ENCODE peak calls at places on chromosomes 6 and 20, in nine cellular contexts. V is cardiac muscle cell, R is AG04450, L is neuronal stem cell, K is brain microvascular endothelial cell, G is adrenal gland, P is sigmoid colon, X is pancreas, S is fibroblast of pulmonary artery. Y is an unnamed sample.
A peak's percentile ranks its signal among the peaks of the same experiment; 100 is the strongest.

GRCh38 chr6:168086616-168087015 is 7.6 kb upstream of the FRMD1 start:
- DNase-seq in L (no peak), S (no peak), R (no peak), P (no peak), K (no peak), G (no peak), V (no peak), X (no peak), Y (no peak)

GRCh38 chr6:116557863-116558262 is 4.3 kb downstream of the CALHM4 start:
- DNase-seq in R (peak; percentile 88), K (peak; percentile 96), S (peak; percentile 98), L (no peak), G (peak; percentile 84), P (no peak), X (no peak), V (peak; percentile 62), Y (peak; percentile 93)

GRCh38 chr6:41648070-41648585 is 9.9 kb downstream of the MDFI start:
- DNase-seq in P (no peak), X (no peak), S (no peak), R (no peak), L (no peak), G (no peak), V (no peak), K (no peak), Y (no peak)

GRCh38 chr6:81689580-81689979 is 62.9 kb downstream of the TENT5A start:
- DNase-seq in R (no peak), G (no peak), L (no peak), V (no peak), S (no peak), P (no peak), K (no peak), X (no peak), Y (no peak)

GRCh38 chr6:117613920-117614535 is 11.7 kb upstream of the GOPC start:
- DNase-seq in R (no peak), P (no peak), K (no peak), V (no peak), S (no peak), X (no peak), G (no peak), L (no peak), Y (no peak)

GRCh38 chr20:53797085-53797484 is 203.4 kb upstream of the ZNF217 start:
- DNase-seq in X (no peak), P (no peak), V (no peak), G (no peak), L (no peak), S (no peak), K (no peak), R (no peak), Y (no peak)

GRCh38 chr20:21387528-21387927 is 9.8 kb downstream of the NKX2-4 start:
- DNase-seq in G (no peak), X (no peak), V (no peak), K (no peak), R (no peak), L (no peak), P (no peak), S (no peak), Y (no peak)

GRCh38 chr6:110529355-110529754 is 52.9 kb upstream of the SLC22A16 start:
- DNase-seq in G (no peak), R (no peak), L (no peak), K (peak; percentile 74), X (no peak), P (no peak), V (no peak), S (peak; percentile 67), Y (peak; percentile 72)

GRCh38 chr20:56995635-56996075 is 270.8 kb downstream of the BMP7 start:
- DNase-seq in R (no peak), V (peak; percentile 50), G (no peak), L (peak; percentile 41), P (no peak), K (no peak), S (peak; percentile 3), X (no peak), Y (no peak)

GRCh38 chr6:116087437-116088027 is 13.1 kb upstream of the NT5DC1 start:
- DNase-seq in K (peak; percentile 28), G (no peak), P (no peak), R (no peak), V (no peak), X (no peak), S (peak; percentile 29), L (no peak), Y (no peak)

GRCh38 chr6:146741609-146742008 is 142.8 kb downstream of the ADGB start:
- DNase-seq in V (no peak), P (no peak), X (no peak), K (peak; percentile 5), S (peak; percentile 11), G (no peak), L (no peak), R (no peak), Y (peak; percentile 15)

GRCh38 chr6:147366290-147366689 is 142.2 kb upstream of the SAMD5 start:
- DNase-seq in V (no peak), S (no peak), K (no peak), X (no peak), L (no peak), R (no peak), P (no peak), G (no peak), Y (no peak)

GRCh38 chr20:51447097-51447764 is 95.3 kb downstream of the NFATC2 start:
- DNase-seq in P (peak; percentile 92), X (no peak), R (peak; percentile 91), L (peak; percentile 35), K (peak; percentile 95), V (no peak), G (peak; percentile 70), S (peak; percentile 96), Y (peak; percentile 90)

GRCh38 chr6:43389713-43390265 is 20.3 kb upstream of the ZNF318 start:
- DNase-seq in S (no peak), L (no peak), R (no peak), X (no peak), K (no peak), G (no peak), V (no peak), P (no peak), Y (no peak)

GRCh38 chr6:43669050-43669921 is 18.3 kb downstream of the MRPS18A start:
- DNase-seq in R (no peak), K (no peak), L (no peak), S (peak; percentile 65), X (no peak), P (peak; percentile 86), G (peak; percentile 37), V (peak; percentile 11), Y (peak; percentile 42)

GRCh38 chr6:5507056-5507722 is 245.9 kb downstream of the FARS2 start:
- DNase-seq in R (no peak), G (no peak), L (no peak), S (no peak), X (no peak), V (no peak), K (no peak), P (no peak), Y (no peak)

GRCh38 chr20:48716086-48716485 is 111.7 kb downstream of the PREX1 start:
- DNase-seq in P (no peak), R (no peak), L (no peak), G (no peak), S (no peak), V (no peak), X (peak; percentile 48), K (no peak), Y (no peak)

GRCh38 chr20:48717959-48718223 is 109.9 kb downstream of the PREX1 start:
- DNase-seq in L (no peak), G (no peak), V (no peak), S (no peak), R (no peak), X (peak; percentile 13), P (no peak), K (no peak), Y (no peak)

GRCh38 chr20:48717095-48717958 is 110.5 kb downstream of the PREX1 start:
- DNase-seq in G (no peak), S (no peak), L (no peak), R (no peak), X (peak; percentile 32), V (no peak), P (no peak), K (no peak), Y (no peak)

GRCh38 chr20:48714764-48715163 is 113.0 kb downstream of the PREX1 start:
- DNase-seq in S (no peak), P (no peak), R (no peak), X (no peak), G (no peak), K (no peak), V (no peak), L (no peak), Y (no peak)

DNA sequence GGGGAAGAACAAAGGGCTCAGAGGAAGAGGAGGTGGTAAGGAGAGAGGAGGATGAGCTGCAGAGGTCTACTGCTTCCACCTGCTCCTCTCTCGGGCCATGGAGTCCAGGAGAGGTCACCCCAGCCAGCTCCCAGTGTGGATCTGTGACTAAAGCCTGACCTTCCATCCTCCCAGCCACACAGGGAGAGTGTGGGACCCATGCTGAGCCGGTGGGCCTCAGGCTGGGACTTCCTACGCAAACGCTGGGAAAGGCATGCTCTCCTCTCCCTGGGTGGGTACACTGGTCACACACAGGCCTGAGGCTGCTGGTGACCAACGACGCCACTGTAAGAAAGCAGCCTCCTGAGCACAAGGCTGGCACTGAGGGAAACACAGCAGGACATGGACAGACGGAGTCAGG is 111.3 kb downstream of the PREX1 start:
- DNase-seq in K (no peak), X (peak; percentile 36), R (no peak), L (no peak), V (no peak), G (no peak), P (no peak), S (no peak), Y (no peak)
- H3K4me3 ChIP-seq in K (no peak overlapping the region), X (no peak overlapping the region), R (no peak overlapping the region), L (no peak overlapping the region), V (no peak overlapping the region), G (no peak overlapping the region), P (no peak overlapping the region), S (no peak overlapping the region), Y (no peak overlapping the region)

DNA sequence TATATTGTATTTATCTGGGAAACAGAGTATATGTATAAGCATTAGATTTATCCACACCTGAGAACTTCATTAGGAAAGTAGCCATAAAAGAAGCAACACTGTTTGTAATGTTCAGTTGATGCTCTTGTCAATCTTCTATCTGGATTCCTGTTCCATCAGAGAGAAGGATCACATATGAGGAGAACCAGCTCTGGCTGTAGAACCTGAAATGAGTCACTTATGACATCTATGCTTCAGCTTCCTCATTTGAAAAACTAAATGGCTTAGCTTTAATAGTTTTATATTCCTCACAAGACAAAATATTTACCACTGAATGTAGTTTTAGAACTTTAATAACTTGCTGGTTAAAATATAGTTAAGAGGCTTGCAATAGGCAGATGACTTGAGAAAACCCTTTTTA is 144.7 kb downstream of the TASP1 start:
- DNase-seq in L (no peak), S (peak; percentile 28), V (no peak), P (no peak), R (no peak), K (no peak), X (no peak), G (no peak), Y (no peak)
- H3K4me3 ChIP-seq in L (no peak overlapping the region), S (no peak overlapping the region), V (no peak overlapping the region), P (no peak overlapping the region), R (no peak overlapping the region), K (no peak overlapping the region), X (no peak overlapping the region), G (no peak overlapping the region), Y (no peak overlapping the region)

GRCh38 chr6:33746651-33747100 is at the start of gene IP6K3:
- DNase-seq in G (no peak), S (no peak), P (peak; percentile 86), X (no peak), L (no peak), R (no peak), V (peak; percentile 61), K (no peak), Y (no peak)
- H3K4me3 ChIP-seq in G (no peak within 1 kb of the TSS), S (no peak within 1 kb of the TSS), P (peak within 1 kb of the TSS; percentile 30), X (no peak within 1 kb of the TSS), L (peak within 1 kb of the TSS; percentile 33), R (peak within 1 kb of the TSS; percentile 38), V (peak within 1 kb of the TSS; percentile 3), K (no peak within 1 kb of the TSS), Y (peak within 1 kb of the TSS; percentile 57)

GRCh38 chr6:13513606-13514502 is 26.5 kb upstream of the GFOD1 start:
- DNase-seq in L (no peak), V (no peak), X (no peak), P (no peak), S (no peak), R (no peak), G (no peak), K (no peak), Y (no peak)
- H3K4me3 ChIP-seq in L (no peak overlapping the region), V (no peak overlapping the region), X (no peak overlapping the region), P (no peak overlapping the region), S (no peak overlapping the region), R (no peak overlapping the region), G (no peak overlapping the region), K (no peak overlapping the region), Y (no peak overlapping the region)